ENCODE peak calls at places on chromosomes 1 and 21, in nine cellular contexts. T, B, U, F, X, V, H, M and R are unnamed samples.

GRCh38 chr1:172118618-172119017 is 277.3 kb downstream of the DNM3 start:
- DNase-seq in T (no peak), B (no peak), U (no peak), F (no peak), X (no peak), V (no peak), H (no peak), M (no peak), R (no peak)

GRCh38 chr1:51653127-51653526 is 36.2 kb downstream of the OSBPL9 start:
- DNase-seq in T (no peak), B (no peak), U (no peak), F (no peak), X (no peak), V (no peak), H (no peak), M (no peak), R (no peak)

GRCh38 chr1:17664322-17664721 is 90.8 kb upstream of the ACTL8 start:
- DNase-seq in T (no peak), B (no peak), U (no peak), F (no peak), X (no peak), V (no peak), H (no peak), M (no peak), R (no peak)

GRCh38 chr1:152035406-152036315 is 1.1 kb downstream of the S100A11 start:
- DNase-seq in T (peak; percentile 37), B (peak; percentile 47), U (peak; percentile 53), F (no peak), X (no peak), V (no peak), H (peak; percentile 63), M (peak; percentile 20), R (no peak)

GRCh38 chr21:44285102-44285501 is 574 bp upstream of the AIRE start:
- DNase-seq in T (no peak), B (no peak), U (no peak), F (no peak), X (no peak), V (no peak), H (no peak), M (no peak), R (no peak)

GRCh38 chr1:233383984-233384383 is 56.5 kb downstream of the MAP3K21 start:
- DNase-seq in T (no peak), B (no peak), U (no peak), F (no peak), X (no peak), V (no peak), H (no peak), M (no peak), R (no peak)

GRCh38 chr1:29650041-29650400 is 413.7 kb downstream of the PTPRU start:
- DNase-seq in T (no peak), B (no peak), U (no peak), F (no peak), X (no peak), V (no peak), H (peak; percentile 7), M (no peak), R (no peak)

GRCh38 chr21:42616366-42617340 is 36.8 kb upstream of the PDE9A start:
- DNase-seq in T (no peak), B (no peak), U (no peak), F (no peak), X (no peak), V (no peak), H (no peak), M (no peak), R (no peak)

GRCh38 chr1:154839691-154840090 is 30.4 kb downstream of the KCNN3 start:
- DNase-seq in T (peak; percentile 40), B (no peak), U (peak; percentile 22), F (no peak), X (no peak), V (no peak), H (no peak), M (peak; percentile 25), R (no peak)

GRCh38 chr1:219427989-219428388 is 184.9 kb downstream of the ZC3H11B start:
- DNase-seq in T (no peak), B (no peak), U (peak; percentile 11), F (no peak), X (no peak), V (no peak), H (no peak), M (peak; percentile 56), R (no peak)

GRCh38 chr1:39623053-39623452 is 16.4 kb downstream of the HEYL start:
- DNase-seq in T (no peak), B (no peak), U (no peak), F (no peak), X (no peak), V (no peak), H (no peak), M (no peak), R (no peak)

GRCh38 chr1:218298398-218298797 is 13.3 kb downstream of the RRP15 start:
- DNase-seq in T (no peak), B (no peak), U (no peak), F (no peak), X (no peak), V (no peak), H (no peak), M (no peak), R (no peak)

GRCh38 chr21:32494946-32495703 is 82.6 kb downstream of the EVA1C start:
- DNase-seq in T (peak; percentile 32), B (peak; percentile 80), U (no peak), F (no peak), X (no peak), V (no peak), H (no peak), M (peak; percentile 89), R (peak; percentile 41)

DNA sequence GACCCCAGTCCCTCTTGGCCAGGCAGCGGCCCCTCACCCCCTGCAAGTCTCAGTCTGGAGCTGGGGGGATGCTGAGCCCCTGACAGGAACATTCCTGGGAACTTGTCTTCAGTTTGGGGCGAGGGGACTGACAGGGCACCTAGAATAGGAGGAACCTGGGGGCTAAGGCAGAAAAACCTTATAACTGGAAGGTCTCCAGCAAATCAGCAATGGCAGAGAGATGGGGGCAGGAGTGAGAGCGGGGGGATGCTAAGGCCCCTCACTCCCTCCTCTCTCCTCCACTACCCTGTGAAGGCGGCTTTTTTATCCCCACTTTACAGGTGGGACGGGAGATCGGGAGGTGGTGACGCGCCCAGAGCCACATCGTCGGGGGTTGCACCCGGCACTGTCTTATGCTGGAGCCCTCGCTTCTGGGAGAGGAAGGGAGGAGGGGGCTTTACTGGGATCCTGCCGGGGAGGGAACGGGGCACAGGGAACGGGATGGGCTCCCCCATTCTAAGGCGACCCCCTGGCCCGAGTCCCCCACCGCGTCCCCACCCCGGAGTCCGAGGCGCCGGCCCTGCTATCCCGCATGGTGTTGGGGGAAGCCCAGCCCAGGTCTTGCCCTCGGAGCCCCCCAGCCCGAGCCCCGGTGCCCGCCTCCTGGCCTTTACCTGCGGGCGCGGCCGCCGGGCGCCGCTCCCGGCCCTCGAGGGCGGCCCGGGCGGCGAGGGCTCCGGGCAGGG is 456 bp downstream of the COL8A2 start:
- DNase-seq in T (peak; percentile 41), B (no peak), U (no peak), F (no peak), X (no peak), V (no peak), H (no peak), M (no peak), R (no peak)
- H3K4me3 ChIP-seq in T (peak overlapping the region; percentile 62), B (no peak overlapping the region), U (peak overlapping the region; percentile 70), F (peak overlapping the region; percentile 17), X (no peak overlapping the region), V (no peak overlapping the region), H (no peak overlapping the region), M (no peak overlapping the region), R (peak overlapping the region; percentile 13)

GRCh38 chr1:4944072-4944471 is 289.7 kb downstream of the AJAP1 start:
- DNase-seq in T (no peak), B (no peak), U (no peak), F (no peak), X (no peak), V (no peak), H (no peak), M (no peak), R (no peak)
- H3K4me3 ChIP-seq in T (no peak overlapping the region), B (no peak overlapping the region), U (no peak overlapping the region), F (no peak overlapping the region), X (no peak overlapping the region), V (no peak overlapping the region), H (no peak overlapping the region), M (no peak overlapping the region), R (no peak overlapping the region)

GRCh38 chr1:32336963-32337675 is 1.1 kb upstream of the MARCKSL1 start:
- DNase-seq in T (no peak), B (peak; percentile 57), U (peak; percentile 60), F (no peak), X (peak; percentile 51), V (peak; percentile 30), H (no peak), M (peak; percentile 53), R (no peak)
- H3K4me3 ChIP-seq in T (peak overlapping the region; percentile 95), B (no peak overlapping the region), U (peak overlapping the region; percentile 55), F (peak overlapping the region; percentile 35), X (peak overlapping the region; percentile 19), V (no peak overlapping the region), H (no peak overlapping the region), M (no peak overlapping the region), R (no peak overlapping the region)

DNA sequence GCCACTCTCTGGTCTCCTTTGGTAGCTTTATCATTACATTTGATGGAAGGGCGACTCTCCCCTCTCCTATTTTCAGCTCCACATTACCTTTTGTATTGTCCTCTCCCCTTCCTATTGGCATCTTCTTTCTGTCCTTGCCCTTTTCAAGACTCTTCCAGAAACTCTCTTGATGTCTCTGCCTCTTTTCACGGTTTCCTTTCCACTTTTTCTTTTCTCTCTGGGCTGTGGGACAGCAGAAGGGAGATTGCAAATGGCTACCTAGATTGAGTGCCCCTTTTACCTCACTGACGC is 17.5 kb downstream of the IER5 start:
- DNase-seq in T (no peak), B (no peak), U (no peak), F (no peak), X (no peak), V (no peak), H (no peak), M (no peak), R (no peak)
- H3K4me3 ChIP-seq in T (peak overlapping the region; percentile 62), B (no peak overlapping the region), U (peak overlapping the region; percentile 67), F (peak overlapping the region; percentile 44), X (peak overlapping the region; percentile 76), V (peak overlapping the region; percentile 57), H (no peak overlapping the region), M (no peak overlapping the region), R (no peak overlapping the region)

GRCh38 chr1:235867903-235868469 is 1.3 kb upstream of the LYST start:
- DNase-seq in T (no peak), B (no peak), U (no peak), F (no peak), X (peak; percentile 74), V (peak; percentile 56), H (no peak), M (no peak), R (no peak)
- H3K4me3 ChIP-seq in T (peak overlapping the region; percentile 72), B (no peak overlapping the region), U (peak overlapping the region; percentile 85), F (peak overlapping the region; percentile 66), X (peak overlapping the region; percentile 78), V (peak overlapping the region; percentile 95), H (no peak overlapping the region), M (no peak overlapping the region), R (no peak overlapping the region)

DNA sequence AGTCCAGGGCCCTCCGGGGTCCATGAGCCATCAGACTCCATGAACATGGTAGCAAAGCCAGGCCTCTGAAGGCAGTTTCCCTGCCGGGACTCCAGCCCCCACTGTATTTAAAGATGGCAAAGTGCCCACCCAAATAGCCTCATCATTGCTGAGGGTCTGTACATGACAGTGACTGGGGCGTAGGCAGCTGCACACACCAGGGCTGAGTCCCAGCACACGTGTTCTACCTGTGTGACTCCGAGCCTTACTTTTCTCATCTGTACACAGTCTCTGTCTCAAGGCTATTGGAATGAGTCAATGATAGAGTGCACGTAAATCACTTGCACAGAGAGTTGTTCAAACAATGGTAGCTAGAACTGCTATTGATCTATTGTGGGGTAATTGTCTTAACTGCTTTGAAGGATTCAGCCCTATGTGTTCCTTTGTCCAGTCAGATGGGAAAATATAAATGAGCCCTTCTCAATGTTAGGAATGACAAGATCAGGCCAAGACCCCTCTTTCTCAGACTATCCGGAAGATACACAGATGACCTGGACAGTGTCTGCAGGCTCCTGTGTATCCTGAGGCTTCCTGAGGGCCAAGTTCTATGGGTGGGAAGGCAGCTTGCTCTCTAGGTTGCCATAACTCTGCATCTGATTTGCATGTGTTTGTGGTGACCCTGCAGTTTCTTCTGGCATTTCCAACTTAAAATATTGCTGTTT is 48.9 kb downstream of the RASSF5 start:
- DNase-seq in T (no peak), B (no peak), U (no peak), F (no peak), X (no peak), V (no peak), H (no peak), M (no peak), R (no peak)
- H3K4me3 ChIP-seq in T (peak overlapping the region; percentile 70), B (no peak overlapping the region), U (no peak overlapping the region), F (no peak overlapping the region), X (peak overlapping the region; percentile 92), V (peak overlapping the region; percentile 77), H (peak overlapping the region; percentile 58), M (no peak overlapping the region), R (no peak overlapping the region)